ENCODE peak calls at places on chromosome 1, in eight cellular contexts. H is GM23248; A is naive thymus-derived CD8-positive, alpha-beta T cell; E is GM12878; B is activated T-helper 9 cell treated with anti-CD3 and anti-CD28 coated beads, Interleukin-2, amount 50 U/mL, for 16 hours; J is GM12864; V is heart right ventricle; T is stimulated activated CD4-positive, alpha-beta T cell treated with anti-CD3 and anti-CD28 coated beads, Interleukin-4, amount 100 ng/mL, for 1 hour. O is an unnamed sample.

GRCh38 chr1:112929979-112930378 is 26.0 kb downstream of the SLC16A1 start:
- DNase-seq in H (no peak), A (no peak), E (no peak), B (no peak), J (no peak), V (no peak), T (no peak), O (no peak)

GRCh38 chr1:16921391-16922185 is at the start of gene CROCC:
- DNase-seq in H (no peak), A (peak; percentile 45), E (no peak), B (no peak), J (no peak), V (no peak), T (peak; percentile 35), O (no peak)

GRCh38 chr1:55724551-55725325 is 509.6 kb upstream of the USP24 start:
- DNase-seq in H (peak; percentile 91), A (no peak), E (no peak), B (no peak), J (no peak), V (no peak), T (no peak), O (peak; percentile 70)

GRCh38 chr1:177346960-177347359 is 176.2 kb downstream of the BRINP2 start:
- DNase-seq in H (no peak), A (no peak), E (no peak), B (no peak), J (no peak), V (no peak), T (no peak), O (no peak)

GRCh38 chr1:36326499-36326898 is 3.1 kb upstream of the EVA1B start:
- DNase-seq in H (peak; percentile 37), A (no peak), E (no peak), B (no peak), J (no peak), V (no peak), T (no peak), O (no peak)

GRCh38 chr1:156382561-156382960 is 13.6 kb downstream of the RHBG start:
- DNase-seq in H (no peak), A (no peak), E (no peak), B (no peak), J (no peak), V (no peak), T (no peak), O (no peak)

GRCh38 chr1:30995990-30996612 is 69.4 kb downstream of the PUM1 start:
- DNase-seq in H (no peak), A (no peak), E (no peak), B (no peak), J (no peak), V (no peak), T (no peak), O (no peak)

GRCh38 chr1:159014851-159015250 is 5.1 kb downstream of the IFI16 start:
- DNase-seq in H (no peak), A (no peak), E (no peak), B (no peak), J (no peak), V (no peak), T (no peak), O (no peak)

GRCh38 chr1:164905891-164906290 is 346.9 kb downstream of the PBX1 start:
- DNase-seq in H (no peak), A (no peak), E (no peak), B (no peak), J (no peak), V (no peak), T (no peak), O (no peak)

GRCh38 chr1:6958407-6958806 is 173.2 kb downstream of the CAMTA1 start:
- DNase-seq in H (no peak), A (no peak), E (no peak), B (no peak), J (no peak), V (no peak), T (no peak), O (no peak)

O was measured in HS-5.